ENCODE peak calls at places on chromosomes 1 and 21, in five cellular contexts. One of them, this sample, is unnamed.

GRCh38 chr21:38401527-38401926 is 96.8 kb downstream of the ERG start:
- DNase-seq in mesenchymal stem cell: no peak
- DNase-seq in upper lobe of right lung: no peak
- DNase-seq in IMR-90: no peak
- DNase-seq in osteoblast: no peak
- DNase-seq in this sample: no peak

GRCh38 chr1:155912056-155912536 is 947 bp upstream of the RIT1 start:
- DNase-seq in IMR-90: no peak
- DNase-seq in mesenchymal stem cell: no peak
- DNase-seq in upper lobe of right lung: no peak
- DNase-seq in osteoblast: no peak
- DNase-seq in this sample: no peak

GRCh38 chr1:225554216-225554812 is 98.6 kb downstream of the ENAH start:
- DNase-seq in mesenchymal stem cell: peak; percentile 44
- DNase-seq in osteoblast: no peak
- DNase-seq in IMR-90: peak; percentile 44
- DNase-seq in upper lobe of right lung: no peak
- DNase-seq in this sample: no peak

GRCh38 chr1:59061876-59062275 is 235.0 kb upstream of the FGGY start:
- DNase-seq in upper lobe of right lung: no peak
- DNase-seq in osteoblast: peak; percentile 85
- DNase-seq in IMR-90: peak; percentile 90
- DNase-seq in mesenchymal stem cell: peak; percentile 92
- DNase-seq in this sample: no peak

GRCh38 chr21:38505654-38506523 is 7.6 kb upstream of the ERG start:
- DNase-seq in osteoblast: no peak
- DNase-seq in IMR-90: peak; percentile 71
- DNase-seq in upper lobe of right lung: no peak
- DNase-seq in mesenchymal stem cell: peak; percentile 77
- DNase-seq in this sample: peak; percentile 47

GRCh38 chr1:93615201-93616150 is 66.2 kb downstream of the BCAR3 start:
- DNase-seq in upper lobe of right lung: no peak
- DNase-seq in IMR-90: peak; percentile 77
- DNase-seq in mesenchymal stem cell: peak; percentile 77
- DNase-seq in osteoblast: peak; percentile 89
- DNase-seq in this sample: no peak

GRCh38 chr1:239757711-239758110 is 334.0 kb upstream of the FMN2 start:
- DNase-seq in osteoblast: no peak
- DNase-seq in IMR-90: no peak
- DNase-seq in mesenchymal stem cell: no peak
- DNase-seq in upper lobe of right lung: no peak
- DNase-seq in this sample: no peak

GRCh38 chr1:2783435-2784397 is 17.8 kb downstream of the TTC34 start:
- DNase-seq in osteoblast: peak; percentile 68
- DNase-seq in IMR-90: no peak
- DNase-seq in upper lobe of right lung: no peak
- DNase-seq in mesenchymal stem cell: no peak
- DNase-seq in this sample: no peak

GRCh38 chr21:21801921-21802320 is 803.7 kb downstream of the NCAM2 start:
- DNase-seq in mesenchymal stem cell: no peak
- DNase-seq in upper lobe of right lung: no peak
- DNase-seq in osteoblast: no peak
- DNase-seq in IMR-90: no peak
- DNase-seq in this sample: no peak

GRCh38 chr1:225825606-225826005 is 15.7 kb downstream of the EPHX1 start:
- DNase-seq in osteoblast: peak; percentile 70
- DNase-seq in upper lobe of right lung: no peak
- DNase-seq in IMR-90: no peak
- DNase-seq in mesenchymal stem cell: no peak
- DNase-seq in this sample: no peak

GRCh38 chr1:83883979-83884378 is 115.0 kb downstream of the TTLL7 start:
- DNase-seq in osteoblast: no peak
- DNase-seq in mesenchymal stem cell: peak; percentile 7
- DNase-seq in IMR-90: peak; percentile 4
- DNase-seq in upper lobe of right lung: no peak
- DNase-seq in this sample: no peak

DNA sequence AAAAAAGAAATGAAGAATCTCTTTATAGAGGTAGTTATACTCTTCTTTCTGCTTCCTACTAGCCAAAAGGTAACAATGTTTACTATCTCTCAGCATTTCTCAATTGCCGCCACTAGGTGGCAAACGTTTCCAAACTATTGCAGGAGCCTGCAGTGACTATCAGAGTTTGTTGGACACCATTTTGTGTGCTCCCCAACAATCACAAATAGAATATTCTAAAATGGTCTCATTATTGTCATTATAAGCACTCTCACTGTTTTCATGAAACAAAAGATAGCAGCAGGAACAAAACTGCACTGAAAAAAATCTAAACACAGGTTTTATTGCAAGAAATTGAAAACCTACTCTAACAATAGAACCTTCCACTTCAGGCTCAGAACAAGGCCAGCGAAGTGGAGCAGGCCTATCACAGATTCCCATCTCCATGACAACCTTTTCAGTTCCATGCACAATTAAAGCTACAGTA is 83.9 kb upstream of the PLPPR4 start:
- DNase-seq in mesenchymal stem cell: peak; percentile 80
- DNase-seq in IMR-90: peak; percentile 74
- DNase-seq in osteoblast: no peak
- DNase-seq in upper lobe of right lung: no peak
- DNase-seq in this sample: peak; percentile 39
- H3K27ac ChIP-seq in mesenchymal stem cell: no peak overlapping the region
- H3K27ac ChIP-seq in IMR-90: no peak overlapping the region
- H3K27ac ChIP-seq in osteoblast: peak overlapping the region; percentile 40
- H3K27ac ChIP-seq in upper lobe of right lung: no peak overlapping the region
- H3K27ac ChIP-seq in this sample: no peak overlapping the region

GRCh38 chr1:41975850-41976569 is 57.3 kb upstream of the HIVEP3 start:
- DNase-seq in IMR-90: no peak
- DNase-seq in osteoblast: no peak
- DNase-seq in mesenchymal stem cell: no peak
- DNase-seq in upper lobe of right lung: no peak
- DNase-seq in this sample: no peak
- H3K4me3 ChIP-seq in IMR-90: no peak overlapping the region
- H3K4me3 ChIP-seq in osteoblast: no peak overlapping the region
- H3K4me3 ChIP-seq in mesenchymal stem cell: no peak overlapping the region
- H3K4me3 ChIP-seq in upper lobe of right lung: no peak overlapping the region
- H3K4me3 ChIP-seq in this sample: no peak overlapping the region

DNA sequence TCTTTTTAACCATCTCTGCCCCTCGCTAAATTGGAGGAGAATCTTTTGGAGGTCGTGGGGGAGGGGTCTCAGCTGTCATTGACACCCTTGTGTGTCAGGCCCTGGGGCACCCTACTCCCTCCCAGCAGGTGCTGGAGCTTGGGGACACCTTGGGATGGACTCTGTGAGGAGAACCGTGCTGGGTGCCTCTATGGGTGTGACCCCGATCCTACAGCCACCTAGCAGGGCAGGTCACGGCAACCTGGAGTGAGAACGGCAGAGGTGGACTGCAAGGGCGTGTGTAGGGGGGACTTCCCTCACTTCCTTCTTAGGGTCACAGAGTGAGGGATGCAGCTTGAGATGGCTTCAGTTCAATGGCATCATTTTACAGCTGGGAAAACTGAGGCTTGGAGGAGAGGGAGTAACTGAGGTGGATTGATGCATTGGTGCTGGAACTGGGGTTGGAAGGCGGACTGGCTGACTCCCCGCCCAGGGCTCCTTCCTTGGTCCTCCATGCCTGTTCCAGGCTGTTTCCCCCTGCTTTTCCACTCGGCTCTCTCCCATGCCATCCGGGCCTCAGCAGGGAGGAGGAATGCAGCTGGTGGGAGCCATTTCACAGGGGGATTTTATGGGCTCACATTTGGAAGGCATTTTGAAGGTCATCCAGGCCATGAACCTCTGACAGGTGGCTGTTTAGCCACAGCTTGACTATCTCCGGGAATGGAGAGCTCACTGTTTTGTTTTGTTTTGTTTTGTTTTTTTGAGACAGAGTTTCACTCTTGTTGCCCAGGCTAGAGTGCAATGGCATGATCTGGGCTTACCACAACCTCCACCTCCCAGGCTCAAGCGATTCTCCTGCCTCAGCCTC is 18.8 kb upstream of the ARHGEF10L start:
- DNase-seq in osteoblast: peak; percentile 44
- DNase-seq in mesenchymal stem cell: no peak
- DNase-seq in upper lobe of right lung: no peak
- DNase-seq in IMR-90: no peak
- DNase-seq in this sample: no peak
- H3K27ac ChIP-seq in osteoblast: no peak overlapping the region
- H3K27ac ChIP-seq in mesenchymal stem cell: no peak overlapping the region
- H3K27ac ChIP-seq in upper lobe of right lung: no peak overlapping the region
- H3K27ac ChIP-seq in IMR-90: no peak overlapping the region
- H3K27ac ChIP-seq in this sample: no peak overlapping the region

GRCh38 chr1:205447457-205448415 is 8.1 kb downstream of the BLACAT1 start:
- DNase-seq in mesenchymal stem cell: no peak
- DNase-seq in IMR-90: no peak
- DNase-seq in upper lobe of right lung: no peak
- DNase-seq in osteoblast: peak; percentile 84
- DNase-seq in this sample: no peak

GRCh38 chr1:205450448-205450847 is 5.4 kb downstream of the BLACAT1 start:
- DNase-seq in osteoblast: no peak
- DNase-seq in upper lobe of right lung: no peak
- DNase-seq in mesenchymal stem cell: no peak
- DNase-seq in IMR-90: no peak
- DNase-seq in this sample: no peak

GRCh38 chr1:205448540-205449253 is 7.1 kb downstream of the BLACAT1 start:
- DNase-seq in osteoblast: no peak
- DNase-seq in IMR-90: no peak
- DNase-seq in upper lobe of right lung: no peak
- DNase-seq in mesenchymal stem cell: no peak
- DNase-seq in this sample: no peak

GRCh38 chr1:205449750-205450443 is 5.9 kb downstream of the BLACAT1 start:
- DNase-seq in IMR-90: peak; percentile 36
- DNase-seq in osteoblast: peak; percentile 97
- DNase-seq in mesenchymal stem cell: peak; percentile 18
- DNase-seq in upper lobe of right lung: peak; percentile 92
- DNase-seq in this sample: no peak

DNA sequence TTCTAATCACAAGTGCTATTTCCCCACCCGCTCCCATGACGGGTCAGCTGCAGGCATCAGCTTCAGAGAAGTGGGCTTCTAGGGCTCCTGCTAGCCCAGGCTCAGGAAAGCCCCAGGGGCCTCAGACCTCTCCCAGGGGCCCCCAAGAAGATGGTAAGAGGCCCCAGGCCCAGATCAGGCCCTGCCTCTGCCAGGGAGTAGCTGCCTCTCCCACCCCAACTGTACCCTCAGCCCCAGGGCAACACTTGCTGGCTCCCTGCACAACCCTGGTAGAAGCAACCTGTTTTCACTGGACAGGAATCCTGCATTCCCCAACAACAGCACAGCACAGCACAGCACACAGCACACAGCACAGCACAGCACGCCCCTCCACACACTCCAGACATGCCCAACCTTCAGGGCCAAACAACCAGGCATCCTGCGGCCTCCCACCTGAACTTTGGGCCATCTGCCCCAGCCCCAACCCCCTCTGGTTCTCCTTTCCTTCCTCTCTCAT is 6.5 kb downstream of the BLACAT1 start:
- DNase-seq in osteoblast: peak; percentile 76
- DNase-seq in upper lobe of right lung: no peak
- DNase-seq in mesenchymal stem cell: no peak
- DNase-seq in IMR-90: no peak
- DNase-seq in this sample: no peak
- H3K4me3 ChIP-seq in osteoblast: no peak overlapping the region
- H3K4me3 ChIP-seq in upper lobe of right lung: peak overlapping the region; percentile 36
- H3K4me3 ChIP-seq in mesenchymal stem cell: no peak overlapping the region
- H3K4me3 ChIP-seq in IMR-90: no peak overlapping the region
- H3K4me3 ChIP-seq in this sample: peak overlapping the region; percentile 1

GRCh38 chr1:235659186-235659771 is 9.7 kb upstream of the GNG4 start:
- DNase-seq in IMR-90: no peak
- DNase-seq in mesenchymal stem cell: no peak
- DNase-seq in upper lobe of right lung: no peak
- DNase-seq in osteoblast: no peak
- DNase-seq in this sample: no peak

GRCh38 chr1:235652364-235652763 is 2.8 kb upstream of the GNG4 start:
- DNase-seq in osteoblast: no peak
- DNase-seq in upper lobe of right lung: no peak
- DNase-seq in IMR-90: no peak
- DNase-seq in mesenchymal stem cell: no peak
- DNase-seq in this sample: no peak

GRCh38 chr1:235651170-235651806 is 1.7 kb upstream of the GNG4 start:
- DNase-seq in osteoblast: no peak
- DNase-seq in IMR-90: no peak
- DNase-seq in mesenchymal stem cell: no peak
- DNase-seq in upper lobe of right lung: no peak
- DNase-seq in this sample: no peak

GRCh38 chr1:235657747-235658526 is 8.4 kb upstream of the GNG4 start:
- DNase-seq in IMR-90: no peak
- DNase-seq in mesenchymal stem cell: no peak
- DNase-seq in osteoblast: no peak
- DNase-seq in upper lobe of right lung: no peak
- DNase-seq in this sample: no peak

DNA sequence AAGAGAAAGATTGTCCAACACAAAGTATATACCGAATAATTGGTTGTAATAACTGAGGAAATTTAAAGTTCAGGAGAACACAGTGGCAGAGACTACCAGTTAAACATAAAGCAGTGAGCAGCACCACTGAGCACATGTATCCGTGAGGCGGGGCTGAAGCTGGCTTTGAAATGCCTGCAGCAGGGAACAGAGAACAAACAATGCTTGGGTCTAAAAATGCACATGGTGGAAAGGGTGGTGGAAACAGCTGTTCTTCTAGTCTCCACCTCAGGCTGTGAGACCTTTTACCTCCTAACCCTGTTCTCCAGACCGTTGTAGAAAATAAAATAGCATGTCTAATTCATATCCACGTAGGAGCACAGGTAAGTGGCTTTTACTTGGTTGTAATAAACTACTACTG is 7.7 kb upstream of the GNG4 start:
- DNase-seq in IMR-90: no peak
- DNase-seq in osteoblast: no peak
- DNase-seq in mesenchymal stem cell: no peak
- DNase-seq in upper lobe of right lung: no peak
- DNase-seq in this sample: no peak
- H3K27ac ChIP-seq in IMR-90: no peak overlapping the region
- H3K27ac ChIP-seq in osteoblast: no peak overlapping the region
- H3K27ac ChIP-seq in mesenchymal stem cell: no peak overlapping the region
- H3K27ac ChIP-seq in upper lobe of right lung: no peak overlapping the region
- H3K27ac ChIP-seq in this sample: no peak overlapping the region

This sample was measured in iPS DF 6.9.